ENCODE peak calls at places on chromosomes 11 and 22, in five cellular contexts. F, T, C, S and P are unnamed samples. For H3K9me3, the result is how much of the 10 kb centered on the place peaks cover.

GRCh38 chr11:88338223-88338661 is 706 bp upstream of the CTSC start:
- DNase-seq in F (peak), S (peak), C (no peak), T (peak), P (no peak)

GRCh38 chr11:28110839-28111235 is 2.6 kb downstream of the METTL15 start:
- DNase-seq in C (no peak), T (no peak), S (no peak), F (no peak), P (no peak)

GRCh38 chr11:61704838-61705237 is 24.6 kb downstream of the DAGLA start:
- DNase-seq in S (no peak), F (no peak), C (no peak), T (no peak), P (no peak)

GRCh38 chr11:727859-728748 is 19.2 kb upstream of the TALDO1 start:
- DNase-seq in C (peak), T (peak), F (peak), S (peak), P (peak)

GRCh38 chr11:126113963-126114362 is 51.3 kb upstream of the CDON start:
- DNase-seq in T (no peak), C (no peak), S (no peak), F (no peak), P (no peak)

GRCh38 chr11:90178751-90179150 is 44.1 kb downstream of the CHORDC1 start:
- DNase-seq in T (no peak), S (no peak), C (no peak), F (peak), P (no peak)

GRCh38 chr11:133425992-133426391 is 106.3 kb downstream of the OPCML start:
- DNase-seq in F (no peak), T (no peak), S (no peak), C (no peak), P (no peak)

GRCh38 chr11:63841554-63841953 is 2.6 kb downstream of the MARK2 start:
- DNase-seq in T (no peak), F (peak), S (no peak), C (no peak), P (no peak)

GRCh38 chr22:17102297-17102667 is 17.5 kb downstream of the IL17RA start:
- DNase-seq in F (no peak), S (no peak), T (no peak), C (no peak), P (no peak)

GRCh38 chr22:47369020-47369419 is 606.6 kb downstream of the TBC1D22A start:
- DNase-seq in F (no peak), C (no peak), S (no peak), T (no peak), P (no peak)
- H3K9me3 ChIP-seq in F (under half), C (under half), S (under half), T (under half), P (under half)

DNA sequence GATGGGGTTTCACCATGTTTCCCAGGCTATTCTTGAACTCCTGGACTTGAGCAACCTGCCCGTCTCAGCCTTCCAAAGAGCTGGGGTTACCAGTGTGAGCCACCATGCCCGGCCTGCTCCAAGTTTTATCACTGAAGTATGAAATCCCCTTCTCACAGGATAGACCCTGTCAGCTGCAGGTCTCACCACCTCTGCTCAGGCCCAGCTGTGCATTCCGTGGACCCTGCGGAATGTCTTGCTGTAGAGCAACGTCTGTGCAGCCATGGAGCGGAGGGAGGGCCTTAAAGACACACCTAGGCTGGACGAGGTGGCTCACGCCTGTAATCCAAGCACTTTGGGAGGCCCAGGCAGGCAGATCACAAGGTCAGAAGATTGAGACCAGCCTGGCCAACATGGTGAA is 625.4 kb downstream of the BRD1 start:
- DNase-seq in S (no peak), F (no peak), C (no peak), T (no peak), P (no peak)
- H3K9me3 ChIP-seq in S (under half), F (under half), C (under half), T (under half), P (under half)

GRCh38 chr22:47965066-47965465 is 1202.6 kb downstream of the TBC1D22A start:
- DNase-seq in C (no peak), F (no peak), T (no peak), S (no peak), P (no peak)
- H3K9me3 ChIP-seq in C (under half), F (under half), T (under half), S (under half), P (under half)

GRCh38 chr22:47547239-47547661 is 784.8 kb downstream of the TBC1D22A start:
- DNase-seq in T (no peak), F (no peak), C (no peak), S (no peak), P (no peak)

GRCh38 chr22:47543447-47543846 is 781.0 kb downstream of the TBC1D22A start:
- DNase-seq in C (no peak), F (no peak), S (no peak), T (no peak), P (no peak)

GRCh38 chr22:47548953-47549740 is 786.7 kb downstream of the TBC1D22A start:
- DNase-seq in F (no peak), S (no peak), T (no peak), C (no peak), P (no peak)

GRCh38 chr22:47547881-47548630 is 785.6 kb downstream of the TBC1D22A start:
- DNase-seq in S (no peak), C (no peak), T (no peak), F (no peak), P (no peak)

DNA sequence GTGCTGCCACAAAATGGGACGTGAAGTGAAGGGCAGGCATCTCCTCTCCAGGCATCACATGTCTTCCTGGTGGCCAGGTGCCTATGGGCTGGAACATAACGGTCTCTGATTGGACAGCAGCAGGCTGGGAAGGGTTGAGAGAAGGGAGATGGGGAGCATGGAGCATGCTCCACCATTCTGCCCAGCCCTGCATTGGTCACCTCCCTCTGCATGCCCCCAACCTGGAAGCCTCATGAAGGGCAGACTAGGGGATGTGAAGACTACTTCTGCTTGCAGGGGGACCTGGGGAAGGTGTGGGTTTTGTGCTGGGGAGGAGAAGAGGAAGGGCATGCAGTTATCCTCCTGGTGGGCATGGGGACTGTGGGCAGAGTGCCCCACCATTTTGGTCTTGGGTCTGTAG is 782.2 kb downstream of the TBC1D22A start:
- DNase-seq in T (no peak), C (no peak), S (no peak), F (no peak), P (no peak)
- H3K9me3 ChIP-seq in T (under half), C (under half), S (under half), F (under half), P (under half)

DNA sequence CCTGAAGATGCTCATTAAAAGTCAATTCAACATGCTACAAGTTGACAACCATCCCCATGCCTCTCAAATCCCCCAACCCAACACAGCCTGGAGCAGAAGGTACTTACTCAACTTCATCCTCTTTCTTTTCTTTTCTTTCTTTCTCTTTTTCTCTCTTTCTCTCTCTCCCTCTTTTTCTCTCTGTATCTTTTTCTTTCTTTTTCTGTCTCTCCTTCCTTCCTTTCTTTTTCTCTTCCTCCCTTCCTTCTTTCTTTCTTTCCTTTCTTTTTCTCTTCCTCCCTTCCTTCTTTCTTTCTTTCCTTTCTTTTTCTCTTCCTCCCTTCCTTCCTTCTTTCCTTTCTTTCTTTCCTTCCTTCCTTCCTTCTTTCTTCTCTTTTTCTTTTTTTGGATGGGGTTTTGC is 135.7 kb upstream of the SEZ6L start:
- DNase-seq in S (no peak), C (no peak), F (no peak), T (no peak), P (no peak)
- H3K9me3 ChIP-seq in S (under half), C (under half), F (under half), T (under half), P (under half)

DNA sequence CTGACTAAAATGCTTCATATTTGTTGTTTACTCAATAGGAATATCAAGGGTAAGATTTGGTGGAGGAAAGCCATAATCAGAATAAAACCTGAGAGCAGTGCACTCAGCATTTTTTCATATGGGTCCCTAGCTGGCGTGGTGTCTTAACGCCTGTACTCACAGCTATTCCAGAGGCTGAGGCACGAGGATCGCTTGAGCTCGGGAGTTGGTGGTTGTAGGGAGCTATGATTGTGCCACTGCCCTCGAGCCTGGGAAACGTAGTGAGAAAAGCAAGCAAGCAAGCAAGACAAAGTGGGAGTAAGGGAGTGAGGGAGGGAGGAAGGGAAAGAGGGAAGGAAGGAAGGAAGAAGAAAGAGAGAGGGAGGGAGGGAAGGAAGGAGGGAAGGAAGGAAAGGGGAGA is 242.5 kb downstream of the OR4C45 start:
- DNase-seq in S (no peak), F (no peak), T (no peak), C (no peak), P (no peak)
- H3K9me3 ChIP-seq in S (under half), F (under half), T (under half), C (under half), P (under half)